ENCODE peak calls at places on chromosomes 6 and 20, in ten cellular contexts. One of them, this sample, is unnamed.

GRCh38 chr6:163579880-163580295 is 165.4 kb downstream of the QKI start:
- DNase-seq in upper lobe of right lung: no peak
- DNase-seq in endothelial cell: no peak
- DNase-seq in fibroblast of the conjunctiva: peak; percentile 10
- DNase-seq in GM12864: no peak
- DNase-seq in AG20443: peak; percentile 25
- DNase-seq in cardiac fibroblast: no peak
- DNase-seq in astrocyte of the spinal cord: peak; percentile 22
- DNase-seq in SJSA1: no peak
- DNase-seq in stomach: no peak
- DNase-seq in this sample: no peak

GRCh38 chr6:155030148-155030720 is 35.1 kb downstream of the TIAM2 start:
- DNase-seq in upper lobe of right lung: no peak
- DNase-seq in endothelial cell: no peak
- DNase-seq in fibroblast of the conjunctiva: no peak
- DNase-seq in GM12864: no peak
- DNase-seq in AG20443: peak; percentile 41
- DNase-seq in cardiac fibroblast: no peak
- DNase-seq in astrocyte of the spinal cord: no peak
- DNase-seq in SJSA1: peak; percentile 39
- DNase-seq in stomach: no peak
- DNase-seq in this sample: no peak

GRCh38 chr20:36574278-36575065 is 1.1 kb downstream of the TGIF2 start:
- DNase-seq in upper lobe of right lung: peak; percentile 80
- DNase-seq in endothelial cell: peak; percentile 52
- DNase-seq in fibroblast of the conjunctiva: no peak
- DNase-seq in GM12864: no peak
- DNase-seq in AG20443: peak; percentile 61
- DNase-seq in cardiac fibroblast: peak; percentile 62
- DNase-seq in astrocyte of the spinal cord: no peak
- DNase-seq in SJSA1: peak; percentile 65
- DNase-seq in stomach: peak; percentile 51
- DNase-seq in this sample: no peak

GRCh38 chr6:19895866-19896579 is 58.9 kb downstream of the ID4 start:
- DNase-seq in upper lobe of right lung: no peak
- DNase-seq in endothelial cell: no peak
- DNase-seq in fibroblast of the conjunctiva: no peak
- DNase-seq in GM12864: no peak
- DNase-seq in AG20443: no peak
- DNase-seq in cardiac fibroblast: no peak
- DNase-seq in astrocyte of the spinal cord: no peak
- DNase-seq in SJSA1: no peak
- DNase-seq in stomach: no peak
- DNase-seq in this sample: no peak

GRCh38 chr6:170148709-170149470 is 142.0 kb downstream of the DLL1 start:
- DNase-seq in upper lobe of right lung: no peak
- DNase-seq in endothelial cell: no peak
- DNase-seq in fibroblast of the conjunctiva: no peak
- DNase-seq in GM12864: no peak
- DNase-seq in AG20443: no peak
- DNase-seq in cardiac fibroblast: no peak
- DNase-seq in astrocyte of the spinal cord: no peak
- DNase-seq in SJSA1: no peak
- DNase-seq in stomach: no peak
- DNase-seq in this sample: no peak

GRCh38 chr6:15183979-15184378 is 61.9 kb upstream of the JARID2 start:
- DNase-seq in upper lobe of right lung: no peak
- DNase-seq in endothelial cell: no peak
- DNase-seq in fibroblast of the conjunctiva: no peak
- DNase-seq in GM12864: no peak
- DNase-seq in AG20443: no peak
- DNase-seq in cardiac fibroblast: no peak
- DNase-seq in astrocyte of the spinal cord: no peak
- DNase-seq in SJSA1: no peak
- DNase-seq in stomach: no peak
- DNase-seq in this sample: no peak

GRCh38 chr6:11139051-11139960 is 27.8 kb upstream of the ERVFRD-1 start:
- DNase-seq in upper lobe of right lung: no peak
- DNase-seq in endothelial cell: no peak
- DNase-seq in fibroblast of the conjunctiva: peak; percentile 26
- DNase-seq in GM12864: no peak
- DNase-seq in AG20443: no peak
- DNase-seq in cardiac fibroblast: peak; percentile 20
- DNase-seq in astrocyte of the spinal cord: peak; percentile 47
- DNase-seq in SJSA1: peak; percentile 21
- DNase-seq in stomach: no peak
- DNase-seq in this sample: no peak

GRCh38 chr6:137086031-137086430 is 41.3 kb upstream of the IL20RA start:
- DNase-seq in upper lobe of right lung: no peak
- DNase-seq in endothelial cell: no peak
- DNase-seq in fibroblast of the conjunctiva: no peak
- DNase-seq in GM12864: no peak
- DNase-seq in AG20443: no peak
- DNase-seq in cardiac fibroblast: no peak
- DNase-seq in astrocyte of the spinal cord: no peak
- DNase-seq in SJSA1: no peak
- DNase-seq in stomach: no peak
- DNase-seq in this sample: no peak

GRCh38 chr6:68497927-68498326 is 137.2 kb upstream of the ADGRB3 start:
- DNase-seq in upper lobe of right lung: no peak
- DNase-seq in endothelial cell: no peak
- DNase-seq in fibroblast of the conjunctiva: no peak
- DNase-seq in GM12864: no peak
- DNase-seq in AG20443: no peak
- DNase-seq in cardiac fibroblast: peak; percentile 3
- DNase-seq in astrocyte of the spinal cord: peak; percentile 34
- DNase-seq in SJSA1: no peak
- DNase-seq in stomach: no peak
- DNase-seq in this sample: no peak

GRCh38 chr6:104411302-104411701 is 448.4 kb downstream of the HACE1 start:
- DNase-seq in upper lobe of right lung: no peak
- DNase-seq in endothelial cell: no peak
- DNase-seq in fibroblast of the conjunctiva: no peak
- DNase-seq in GM12864: no peak
- DNase-seq in AG20443: no peak
- DNase-seq in cardiac fibroblast: no peak
- DNase-seq in astrocyte of the spinal cord: no peak
- DNase-seq in SJSA1: no peak
- DNase-seq in stomach: no peak
- DNase-seq in this sample: no peak

GRCh38 chr20:43914286-43914685 is 366 bp upstream of the TOX2 start:
- DNase-seq in upper lobe of right lung: no peak
- DNase-seq in endothelial cell: no peak
- DNase-seq in fibroblast of the conjunctiva: no peak
- DNase-seq in GM12864: no peak
- DNase-seq in AG20443: peak; percentile 26
- DNase-seq in cardiac fibroblast: no peak
- DNase-seq in astrocyte of the spinal cord: no peak
- DNase-seq in SJSA1: peak; percentile 54
- DNase-seq in stomach: no peak
- DNase-seq in this sample: no peak

GRCh38 chr6:81241717-81242116 is 510.8 kb downstream of the TENT5A start:
- DNase-seq in upper lobe of right lung: no peak
- DNase-seq in endothelial cell: no peak
- DNase-seq in fibroblast of the conjunctiva: peak; percentile 41
- DNase-seq in GM12864: no peak
- DNase-seq in AG20443: peak; percentile 34
- DNase-seq in cardiac fibroblast: peak; percentile 72
- DNase-seq in astrocyte of the spinal cord: peak; percentile 71
- DNase-seq in SJSA1: no peak
- DNase-seq in stomach: no peak
- DNase-seq in this sample: no peak

GRCh38 chr6:12384417-12384912 is 94.3 kb downstream of the EDN1 start:
- DNase-seq in upper lobe of right lung: no peak
- DNase-seq in endothelial cell: no peak
- DNase-seq in fibroblast of the conjunctiva: no peak
- DNase-seq in GM12864: no peak
- DNase-seq in AG20443: no peak
- DNase-seq in cardiac fibroblast: no peak
- DNase-seq in astrocyte of the spinal cord: no peak
- DNase-seq in SJSA1: no peak
- DNase-seq in stomach: no peak
- DNase-seq in this sample: no peak

GRCh38 chr6:61210549-61210948 is 1075.5 kb downstream of the KHDRBS2 start:
- DNase-seq in upper lobe of right lung: no peak
- DNase-seq in endothelial cell: no peak
- DNase-seq in fibroblast of the conjunctiva: no peak
- DNase-seq in GM12864: no peak
- DNase-seq in AG20443: no peak
- DNase-seq in cardiac fibroblast: no peak
- DNase-seq in astrocyte of the spinal cord: peak; percentile 11
- DNase-seq in SJSA1: no peak
- DNase-seq in stomach: no peak
- DNase-seq in this sample: no peak

GRCh38 chr6:121335111-121336008 is 1.1 kb upstream of the TBC1D32 start:
- DNase-seq in upper lobe of right lung: no peak
- DNase-seq in endothelial cell: no peak
- DNase-seq in fibroblast of the conjunctiva: no peak
- DNase-seq in GM12864: no peak
- DNase-seq in AG20443: no peak
- DNase-seq in cardiac fibroblast: peak; percentile 26
- DNase-seq in astrocyte of the spinal cord: peak; percentile 10
- DNase-seq in SJSA1: no peak
- DNase-seq in stomach: no peak
- DNase-seq in this sample: no peak

GRCh38 chr20:38882600-38882999 is 43.6 kb upstream of the FAM83D start:
- DNase-seq in upper lobe of right lung: no peak
- DNase-seq in endothelial cell: no peak
- DNase-seq in fibroblast of the conjunctiva: no peak
- DNase-seq in GM12864: no peak
- DNase-seq in AG20443: no peak
- DNase-seq in cardiac fibroblast: no peak
- DNase-seq in astrocyte of the spinal cord: no peak
- DNase-seq in SJSA1: no peak
- DNase-seq in stomach: no peak
- DNase-seq in this sample: no peak

GRCh38 chr6:107491791-107492674 is 2.1 kb downstream of the SOBP start:
- DNase-seq in upper lobe of right lung: no peak
- DNase-seq in endothelial cell: no peak
- DNase-seq in fibroblast of the conjunctiva: peak; percentile 60
- DNase-seq in GM12864: no peak
- DNase-seq in AG20443: peak; percentile 70
- DNase-seq in cardiac fibroblast: peak; percentile 84
- DNase-seq in astrocyte of the spinal cord: peak; percentile 71
- DNase-seq in SJSA1: no peak
- DNase-seq in stomach: no peak
- DNase-seq in this sample: no peak

GRCh38 chr6:45728674-45729073 is 287.0 kb downstream of the CLIC5 start:
- DNase-seq in upper lobe of right lung: no peak
- DNase-seq in endothelial cell: no peak
- DNase-seq in fibroblast of the conjunctiva: peak; percentile 24
- DNase-seq in GM12864: no peak
- DNase-seq in AG20443: peak; percentile 32
- DNase-seq in cardiac fibroblast: peak; percentile 69
- DNase-seq in astrocyte of the spinal cord: peak; percentile 25
- DNase-seq in SJSA1: peak; percentile 63
- DNase-seq in stomach: no peak
- DNase-seq in this sample: no peak

GRCh38 chr6:15331143-15331542 is 85.3 kb downstream of the JARID2 start:
- DNase-seq in upper lobe of right lung: no peak
- DNase-seq in endothelial cell: no peak
- DNase-seq in fibroblast of the conjunctiva: no peak
- DNase-seq in GM12864: no peak
- DNase-seq in AG20443: no peak
- DNase-seq in cardiac fibroblast: no peak
- DNase-seq in astrocyte of the spinal cord: no peak
- DNase-seq in SJSA1: peak; percentile 83
- DNase-seq in stomach: no peak
- DNase-seq in this sample: no peak

GRCh38 chr6:31927868-31928671 is 553 bp downstream of the C2 start:
- DNase-seq in upper lobe of right lung: no peak
- DNase-seq in endothelial cell: no peak
- DNase-seq in fibroblast of the conjunctiva: no peak
- DNase-seq in GM12864: no peak
- DNase-seq in AG20443: no peak
- DNase-seq in cardiac fibroblast: no peak
- DNase-seq in astrocyte of the spinal cord: no peak
- DNase-seq in SJSA1: no peak
- DNase-seq in stomach: no peak
- DNase-seq in this sample: no peak

GRCh38 chr20:53524589-53525311 is 68.9 kb downstream of the ZNF217 start:
- DNase-seq in upper lobe of right lung: no peak
- DNase-seq in endothelial cell: no peak
- DNase-seq in fibroblast of the conjunctiva: no peak
- DNase-seq in GM12864: no peak
- DNase-seq in AG20443: no peak
- DNase-seq in cardiac fibroblast: no peak
- DNase-seq in astrocyte of the spinal cord: no peak
- DNase-seq in SJSA1: no peak
- DNase-seq in stomach: no peak
- DNase-seq in this sample: no peak

GRCh38 chr6:141988954-141989705 is 143.6 kb upstream of the GJE1 start:
- DNase-seq in upper lobe of right lung: no peak
- DNase-seq in endothelial cell: peak; percentile 47
- DNase-seq in fibroblast of the conjunctiva: peak; percentile 68
- DNase-seq in GM12864: peak; percentile 13
- DNase-seq in AG20443: peak; percentile 76
- DNase-seq in cardiac fibroblast: peak; percentile 81
- DNase-seq in astrocyte of the spinal cord: peak; percentile 73
- DNase-seq in SJSA1: peak; percentile 62
- DNase-seq in stomach: no peak
- DNase-seq in this sample: no peak

GRCh38 chr6:54991761-54992330 is 145.3 kb downstream of the FAM83B start:
- DNase-seq in upper lobe of right lung: no peak
- DNase-seq in endothelial cell: no peak
- DNase-seq in fibroblast of the conjunctiva: no peak
- DNase-seq in GM12864: no peak
- DNase-seq in AG20443: no peak
- DNase-seq in cardiac fibroblast: no peak
- DNase-seq in astrocyte of the spinal cord: no peak
- DNase-seq in SJSA1: no peak
- DNase-seq in stomach: no peak
- DNase-seq in this sample: no peak

GRCh38 chr6:3506195-3506594 is 49.3 kb upstream of the SLC22A23 start:
- DNase-seq in upper lobe of right lung: no peak
- DNase-seq in endothelial cell: no peak
- DNase-seq in fibroblast of the conjunctiva: no peak
- DNase-seq in GM12864: no peak
- DNase-seq in AG20443: no peak
- DNase-seq in cardiac fibroblast: no peak
- DNase-seq in astrocyte of the spinal cord: no peak
- DNase-seq in SJSA1: no peak
- DNase-seq in stomach: no peak
- DNase-seq in this sample: no peak

GRCh38 chr6:151209071-151209831 is 30.5 kb upstream of the AKAP12 start:
- DNase-seq in upper lobe of right lung: no peak
- DNase-seq in endothelial cell: no peak
- DNase-seq in fibroblast of the conjunctiva: no peak
- DNase-seq in GM12864: no peak
- DNase-seq in AG20443: peak; percentile 46
- DNase-seq in cardiac fibroblast: no peak
- DNase-seq in astrocyte of the spinal cord: peak; percentile 30
- DNase-seq in SJSA1: no peak
- DNase-seq in stomach: no peak
- DNase-seq in this sample: no peak

GRCh38 chr6:11653028-11653583 is 115.6 kb downstream of the TMEM170B start:
- DNase-seq in upper lobe of right lung: no peak
- DNase-seq in endothelial cell: peak; percentile 40
- DNase-seq in fibroblast of the conjunctiva: peak; percentile 22
- DNase-seq in GM12864: peak; percentile 33
- DNase-seq in AG20443: peak; percentile 83
- DNase-seq in cardiac fibroblast: peak; percentile 91
- DNase-seq in astrocyte of the spinal cord: peak; percentile 93
- DNase-seq in SJSA1: peak; percentile 97
- DNase-seq in stomach: no peak
- DNase-seq in this sample: no peak

This sample was measured in GM12878.